ENCODE peak calls at places on chromosomes 2 and 18, in nine cellular contexts. J, S, V, A, T, D, O, R and W are unnamed samples.

GRCh38 chr2:105804266-105804665 is 59.6 kb downstream of the NCK2 start:
- DNase-seq in S (no peak), V (no peak), A (no peak), O (no peak), T (no peak), J (no peak), D (no peak), R (no peak), W (no peak)

GRCh38 chr2:11050565-11050964 is 104.7 kb upstream of the SLC66A3 start:
- DNase-seq in J (no peak), R (no peak), O (no peak), S (no peak), D (no peak), V (no peak), T (no peak), A (no peak), W (no peak)

GRCh38 chr18:80223581-80224148 is 23.6 kb downstream of the PARD6G start:
- DNase-seq in A (no peak), R (no peak), V (no peak), D (no peak), T (no peak), J (no peak), O (no peak), S (no peak), W (no peak)

GRCh38 chr2:172096661-172097547 is 5.8 kb downstream of the DLX2 start:
- DNase-seq in A (no peak), T (no peak), S (no peak), O (peak), R (no peak), V (no peak), D (no peak), J (peak), W (no peak)

GRCh38 chr18:9719421-9719981 is 11.4 kb downstream of the RAB31 start:
- DNase-seq in T (no peak), J (no peak), R (peak), S (no peak), V (peak), O (peak), A (peak), D (peak), W (peak)

GRCh38 chr2:152097291-152098032 is 1.4 kb downstream of the CACNB4 start:
- DNase-seq in J (no peak), O (peak), A (no peak), R (no peak), D (peak), S (peak), T (no peak), V (peak), W (peak)

GRCh38 chr2:148391324-148391723 is 253.2 kb upstream of the EPC2 start:
- DNase-seq in A (no peak), J (no peak), S (no peak), V (no peak), R (no peak), O (no peak), D (no peak), T (no peak), W (no peak)

GRCh38 chr2:160055726-160056108 is 6.7 kb downstream of the PLA2R1 start:
- DNase-seq in A (no peak), R (no peak), S (no peak), D (no peak), V (no peak), J (no peak), O (no peak), T (no peak), W (no peak)

GRCh38 chr2:219125886-219126270 is 34.7 kb downstream of the NHEJ1 start:
- DNase-seq in V (no peak), T (no peak), S (no peak), A (no peak), R (no peak), D (no peak), J (no peak), O (no peak), W (no peak)

GRCh38 chr2:235746257-235746934 is 252.6 kb downstream of the AGAP1 start:
- DNase-seq in J (no peak), A (peak), S (peak), V (peak), D (peak), T (no peak), O (peak), R (peak), W (peak)

GRCh38 chr2:147164563-147164962 is 680.3 kb upstream of the ACVR2A start:
- DNase-seq in O (no peak), R (no peak), D (no peak), S (no peak), T (peak), J (no peak), A (no peak), V (no peak), W (no peak)

GRCh38 chr18:79847606-79848293 is 50.0 kb downstream of the KCNG2 start:
- DNase-seq in D (no peak), V (no peak), S (no peak), A (no peak), T (peak), O (no peak), J (peak), R (no peak), W (no peak)

GRCh38 chr2:19542796-19543195 is 184.4 kb upstream of the OSR1 start:
- DNase-seq in T (no peak), V (no peak), R (no peak), S (no peak), D (no peak), J (no peak), A (no peak), O (no peak), W (no peak)
- H3K27ac ChIP-seq in T (no peak), V (no peak), R (no peak), S (no peak), D (no peak), J (no peak), A (peak), O (no peak), W (no peak)

GRCh38 chr2:27370816-27371620 is 602 bp downstream of the SNX17 start:
- DNase-seq in A (peak), D (no peak), V (peak), O (peak), R (no peak), T (no peak), S (no peak), J (peak), W (peak)
- H3K4me3 ChIP-seq in A (peak), D (peak), V (peak), O (peak), R (peak), T (peak), S (peak), J (peak), W (peak)

GRCh38 chr2:65240657-65241056 is 13.0 kb downstream of the ACTR2 start:
- DNase-seq in R (no peak), T (no peak), V (no peak), S (no peak), D (no peak), A (no peak), J (no peak), O (no peak), W (no peak)
- TF ChIP-seq POLR2A in R (no peak), T (no peak), V (no peak), S (no peak), D (no peak), A (no peak), J (no peak), O (no peak), W (no peak)

DNA sequence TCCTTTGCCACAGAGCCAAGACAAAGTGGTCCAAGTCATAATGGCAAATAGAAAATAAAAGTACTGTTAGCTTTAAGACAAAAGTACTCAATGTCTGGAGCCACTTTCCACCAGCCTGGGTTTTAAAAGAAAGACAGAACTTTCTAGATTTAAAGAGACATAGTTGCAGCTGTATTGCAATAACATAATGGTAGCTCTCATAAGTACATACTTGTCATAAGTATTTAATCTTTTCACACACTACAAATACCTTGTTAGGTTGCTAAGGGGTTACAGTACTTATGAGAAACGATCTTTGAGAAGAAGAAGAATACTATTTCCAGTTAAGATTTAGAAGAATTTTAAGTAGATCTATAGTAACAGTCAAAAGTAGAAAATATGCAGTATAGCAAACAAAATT is 28.9 kb upstream of the AQP4 start:
- DNase-seq in A (no peak), J (no peak), D (no peak), R (no peak), V (no peak), T (no peak), S (no peak), O (no peak), W (no peak)
- H3K27ac ChIP-seq in A (no peak), J (no peak), D (no peak), R (no peak), V (no peak), T (no peak), S (no peak), O (no peak), W (no peak)

DNA sequence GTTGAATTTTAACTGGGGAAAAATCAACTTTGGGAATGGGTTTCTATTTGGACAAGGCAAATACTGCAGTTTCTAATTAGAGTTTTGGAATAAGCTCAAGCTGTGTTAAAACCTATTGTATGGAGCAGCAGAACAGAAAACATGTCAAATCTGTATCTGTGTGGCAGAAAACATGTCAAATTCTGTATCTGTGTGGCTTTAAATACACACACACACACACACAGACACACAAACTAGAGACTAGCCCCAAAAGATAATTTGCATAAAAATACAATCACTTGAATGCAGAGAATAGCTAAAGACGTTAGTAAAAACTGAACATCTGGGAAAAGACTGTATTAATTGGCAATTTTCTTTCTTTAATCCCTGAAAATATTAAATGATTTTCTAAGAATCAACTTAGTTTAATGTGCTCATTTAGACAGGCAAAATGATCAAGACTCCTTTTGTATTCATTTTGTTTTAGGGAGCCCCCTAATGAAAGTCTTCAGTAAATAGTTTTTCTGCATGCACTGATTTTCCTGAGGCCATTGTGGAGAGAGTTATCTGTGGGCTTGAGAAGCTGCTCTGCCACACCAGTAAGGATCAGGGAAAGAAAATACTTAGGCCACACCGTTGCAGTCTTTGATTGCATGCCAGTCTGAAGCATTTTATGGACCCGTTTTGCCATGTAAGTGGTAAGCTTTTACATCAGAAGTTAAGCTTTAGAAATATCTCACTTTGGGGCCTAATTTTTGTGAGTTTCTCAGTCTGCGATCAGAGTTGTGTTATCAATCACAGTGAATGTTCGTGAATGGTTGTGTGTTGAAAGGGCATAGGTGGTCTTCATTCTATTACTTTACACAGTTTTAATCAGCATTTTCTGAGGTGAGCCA is 2.2 kb downstream of the SPATS2L start:
- DNase-seq in D (no peak), R (no peak), O (no peak), A (no peak), V (no peak), T (no peak), S (no peak), J (no peak), W (peak)
- H3K4me3 ChIP-seq in D (peak), R (peak), O (peak), A (peak), V (peak), T (peak), S (no peak), J (peak), W (no peak)

DNA sequence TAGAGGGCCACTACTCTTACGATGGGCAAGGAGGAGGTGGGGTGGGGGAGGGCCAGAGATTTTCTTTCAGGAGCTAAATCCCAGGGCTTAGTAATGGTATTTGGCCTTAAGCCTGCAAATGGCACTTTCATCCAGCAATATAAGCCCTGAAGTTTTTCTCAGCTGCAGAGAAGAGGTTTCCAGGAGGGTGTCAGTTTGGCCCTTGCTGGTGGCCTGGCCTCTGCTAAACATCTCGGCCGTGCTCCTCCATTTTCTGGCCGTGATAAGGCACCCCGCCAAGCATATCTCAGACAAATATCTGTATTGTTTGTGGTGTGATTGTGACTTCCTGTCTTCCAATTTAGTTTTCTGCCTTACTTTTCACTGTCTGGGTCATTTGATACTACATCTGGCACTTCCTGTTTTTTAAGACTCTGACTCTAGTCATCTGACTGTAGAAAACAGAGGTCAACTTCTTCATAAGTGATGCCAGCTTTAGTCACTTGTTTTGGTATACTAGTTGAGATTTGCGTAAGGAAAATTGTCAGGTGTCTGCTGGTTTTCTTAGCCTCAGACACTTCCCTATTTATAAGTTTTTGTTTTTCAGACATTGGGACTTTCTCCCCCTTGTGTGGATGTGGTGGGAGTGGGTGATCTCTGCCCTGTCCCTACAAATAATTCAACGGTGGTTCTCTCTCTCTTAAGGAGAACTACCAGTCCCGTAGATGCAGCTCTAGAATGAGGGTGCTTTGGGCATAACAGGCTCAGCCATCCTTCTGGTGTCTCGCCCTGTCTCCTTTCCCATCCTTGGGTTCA is 120.8 kb upstream of the CXCR4 start:
- DNase-seq in O (no peak), R (no peak), V (no peak), A (no peak), T (no peak), J (no peak), D (no peak), S (no peak), W (no peak)
- TF ChIP-seq POLR2A in O (no peak), R (no peak), V (no peak), A (no peak), T (no peak), J (no peak), D (no peak), S (no peak), W (no peak)